ENCODE peak calls at places on chromosomes 2 and 18, in nine cellular contexts. I is IMR-90, X is skeletal muscle cell, K is GM06990, A is A549, B is stomach, P is GM23248, L is cardiac muscle cell, O is spleen. D is an unnamed sample.
A peak's percentile ranks its signal among the peaks of the same experiment; 100 is the strongest.

GRCh38 chr18:51659781-51660180 is 462.3 kb upstream of the MEX3C start:
- DNase-seq in I (no peak), X (no peak), K (no peak), A (no peak), B (no peak), P (no peak), L (no peak), O (no peak), D (no peak)

GRCh38 chr2:75484840-75485239 is 75.9 kb downstream of the EVA1A start:
- DNase-seq in I (no peak), X (no peak), K (no peak), A (no peak), B (no peak), P (no peak), L (no peak), O (no peak), D (no peak)

GRCh38 chr2:48415765-48416515 is 114.0 kb upstream of the STON1 start:
- DNase-seq in I (no peak), X (no peak), K (no peak), A (peak; percentile 26), B (no peak), P (peak; percentile 6), L (peak; percentile 46), O (no peak), D (no peak)

GRCh38 chr2:71702971-71703898 is 249.9 kb downstream of the DYSF start:
- DNase-seq in I (no peak), X (no peak), K (no peak), A (no peak), B (no peak), P (no peak), L (no peak), O (peak; percentile 39), D (no peak)

GRCh38 chr2:119293900-119294299 is 70.3 kb downstream of the STEAP3 start:
- DNase-seq in I (no peak), X (no peak), K (no peak), A (no peak), B (no peak), P (no peak), L (no peak), O (no peak), D (no peak)

GRCh38 chr2:20456049-20456665 is 9.3 kb downstream of the RHOB start:
- DNase-seq in I (peak; percentile 45), X (no peak), K (no peak), A (no peak), B (peak; percentile 14), P (no peak), L (no peak), O (peak; percentile 18), D (no peak)

GRCh38 chr2:235468978-235469694 is 24.7 kb upstream of the AGAP1 start:
- DNase-seq in I (peak; percentile 94), X (peak; percentile 71), K (no peak), A (peak; percentile 76), B (peak; percentile 36), P (peak; percentile 97), L (peak; percentile 84), O (no peak), D (peak; percentile 89)

GRCh38 chr18:73040247-73040646 is 172.5 kb upstream of the NETO1 start:
- DNase-seq in I (no peak), X (no peak), K (no peak), A (peak; percentile 8), B (no peak), P (no peak), L (no peak), O (no peak), D (no peak)

GRCh38 chr2:175807031-175807873 is 194.8 kb downstream of the LNPK start:
- DNase-seq in I (peak; percentile 16), X (peak; percentile 18), K (no peak), A (no peak), B (no peak), P (peak; percentile 42), L (no peak), O (no peak), D (no peak)

GRCh38 chr2:235964787-235965390 is 203.3 kb downstream of the GBX2 start:
- DNase-seq in I (no peak), X (no peak), K (no peak), A (no peak), B (no peak), P (no peak), L (no peak), O (peak; percentile 36), D (no peak)

GRCh38 chr2:37349376-37349775 is 4.9 kb downstream of the QPCT start:
- DNase-seq in I (no peak), X (no peak), K (no peak), A (peak; percentile 29), B (no peak), P (peak; percentile 46), L (no peak), O (no peak), D (no peak)

GRCh38 chr2:164178835-164179470 is 442.3 kb downstream of the GRB14 start:
- DNase-seq in I (peak; percentile 24), X (peak; percentile 19), K (no peak), A (no peak), B (no peak), P (peak; percentile 43), L (no peak), O (no peak), D (no peak)

GRCh38 chr2:73076701-73077423 is 5.3 kb upstream of the SFXN5 start:
- DNase-seq in I (no peak), X (no peak), K (no peak), A (no peak), B (no peak), P (no peak), L (no peak), O (peak; percentile 51), D (no peak)

GRCh38 chr18:50277935-50278334 is 3.4 kb downstream of the MBD1 start:
- DNase-seq in I (peak; percentile 74), X (no peak), K (no peak), A (no peak), B (no peak), P (peak; percentile 47), L (peak; percentile 65), O (no peak), D (peak; percentile 37)

GRCh38 chr2:170817999-170818293 is 1.3 kb downstream of the GAD1 start:
- DNase-seq in I (no peak), X (no peak), K (no peak), A (no peak), B (no peak), P (no peak), L (no peak), O (no peak), D (no peak)

GRCh38 chr2:170821631-170822291 is 5.1 kb downstream of the GAD1 start:
- DNase-seq in I (no peak), X (no peak), K (no peak), A (no peak), B (no peak), P (no peak), L (no peak), O (peak; percentile 72), D (no peak)

GRCh38 chr2:170818294-170819104 is 1.8 kb downstream of the GAD1 start:
- DNase-seq in I (no peak), X (no peak), K (no peak), A (no peak), B (no peak), P (peak; percentile 33), L (no peak), O (peak; percentile 72), D (no peak)

GRCh38 chr2:170820647-170821630 is 4.3 kb downstream of the GAD1 start:
- DNase-seq in I (no peak), X (no peak), K (no peak), A (no peak), B (no peak), P (no peak), L (no peak), O (no peak), D (no peak)

DNA sequence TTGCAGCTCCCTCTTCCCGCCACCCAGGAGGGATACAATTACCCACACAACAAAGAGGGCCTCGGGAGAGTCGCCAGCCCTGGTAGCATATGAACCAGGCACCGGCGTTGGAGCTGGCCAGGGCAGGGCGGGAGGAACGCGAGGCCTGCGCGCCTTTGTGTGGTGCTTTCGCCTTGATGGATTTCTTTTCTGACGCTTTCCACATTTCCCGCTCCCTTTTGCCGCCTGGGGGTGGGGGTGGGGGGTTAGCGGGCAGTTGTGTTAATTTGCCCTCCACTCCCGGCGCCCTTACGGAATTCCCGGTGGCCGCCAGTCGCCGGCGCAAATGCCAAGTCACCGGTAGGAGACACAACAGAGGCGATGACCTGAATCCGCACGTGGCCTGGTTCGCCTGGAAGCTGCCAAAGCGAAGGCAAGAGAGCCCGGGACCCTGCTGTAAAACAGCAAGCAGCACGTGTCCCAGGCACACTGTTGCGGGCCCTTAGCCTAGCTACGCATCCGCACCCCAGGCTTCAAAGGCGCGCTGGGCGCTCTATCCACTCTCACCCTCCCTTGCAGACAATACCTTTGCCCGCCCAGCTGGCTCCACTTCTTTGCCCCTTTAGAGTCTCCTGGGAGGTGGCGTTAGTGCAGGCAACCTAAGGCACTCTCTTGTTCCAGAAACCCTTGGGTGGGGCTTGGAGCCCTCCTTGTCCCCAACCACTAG is 3.4 kb downstream of the GAD1 start:
- DNase-seq in I (no peak), X (no peak), K (no peak), A (no peak), B (no peak), P (no peak), L (no peak), O (peak; percentile 64), D (no peak)
- H3K4me3 ChIP-seq in I (no peak overlapping the region), X (no peak overlapping the region), K (no peak overlapping the region), A (no peak overlapping the region), B (peak overlapping the region; percentile 29), P (no peak overlapping the region), L (no peak overlapping the region), O (peak overlapping the region; percentile 27), D (no peak overlapping the region)

GRCh38 chr2:54789878-54790277 is 66.4 kb downstream of the EML6 start:
- DNase-seq in I (no peak), X (no peak), K (no peak), A (no peak), B (no peak), P (no peak), L (no peak), O (no peak), D (no peak)
- H3K4me3 ChIP-seq in I (no peak overlapping the region), X (no peak overlapping the region), K (no peak overlapping the region), A (no peak overlapping the region), B (no peak overlapping the region), P (no peak overlapping the region), L (no peak overlapping the region), O (no peak overlapping the region), D (no peak overlapping the region)

GRCh38 chr2:239402666-239403065 is 1.8 kb upstream of the HDAC4 start:
- DNase-seq in I (no peak), X (no peak), K (no peak), A (no peak), B (no peak), P (no peak), L (no peak), O (peak; percentile 74), D (no peak)
- H3K4me3 ChIP-seq in I (no peak overlapping the region), X (no peak overlapping the region), K (no peak overlapping the region), A (peak overlapping the region; percentile 82), B (no peak overlapping the region), P (no peak overlapping the region), L (no peak overlapping the region), O (no peak overlapping the region), D (no peak overlapping the region)

DNA sequence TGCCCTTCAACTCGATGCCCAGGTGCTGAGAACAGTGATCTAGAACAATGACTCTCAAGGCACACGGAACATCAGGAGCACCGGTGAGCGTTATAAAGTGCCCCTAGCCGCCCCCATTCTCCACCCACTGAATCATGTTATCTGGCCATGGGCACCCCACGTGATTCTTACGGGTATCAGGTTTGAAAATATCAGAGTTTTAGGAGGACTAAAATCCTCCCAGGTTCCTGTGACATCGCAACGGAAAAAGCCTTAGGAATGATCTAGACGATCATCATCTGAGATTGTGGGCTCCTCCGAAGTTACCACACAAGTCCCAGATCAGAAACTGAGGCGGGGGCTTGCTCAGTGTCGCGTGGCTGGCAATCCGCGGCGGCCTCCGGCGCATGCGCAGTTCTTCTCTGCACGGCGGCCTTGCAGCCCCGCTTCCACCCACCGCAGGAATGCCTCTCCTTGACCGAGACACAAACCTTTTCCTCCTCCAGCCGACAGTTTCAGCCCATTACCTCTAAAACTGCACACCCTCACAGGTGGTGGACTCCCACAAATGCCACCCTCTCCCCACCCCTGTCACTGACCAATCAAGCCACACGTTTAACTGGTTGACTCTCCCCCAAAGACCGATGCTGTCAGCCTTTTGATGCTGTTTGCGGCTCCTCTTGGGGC is 5.8 kb upstream of the MRPL33 start:
- DNase-seq in I (no peak), X (no peak), K (no peak), A (peak; percentile 37), B (peak; percentile 81), P (peak; percentile 18), L (peak; percentile 83), O (peak; percentile 82), D (no peak)
- H3K4me3 ChIP-seq in I (no peak overlapping the region), X (no peak overlapping the region), K (no peak overlapping the region), A (no peak overlapping the region), B (peak overlapping the region; percentile 37), P (no peak overlapping the region), L (no peak overlapping the region), O (peak overlapping the region; percentile 23), D (peak overlapping the region; percentile 3)

D was measured in fibroblast of the aortic adventitia.